ENCODE peak calls at places on chromosome 17, in ten cellular contexts. One of them, this sample, is unnamed.

GRCh38 chr17:18167421-18167820 is 16.2 kb upstream of the ALKBH5 start:
- DNase-seq in right lobe of liver: no peak
- DNase-seq in IMR-90: no peak
- DNase-seq in endothelial cell: no peak
- DNase-seq in WTC11: no peak
- DNase-seq in activated CD8-positive, alpha-beta T cell treated with anti-CD3 and anti-CD28 coated beads for 36 hours: no peak
- DNase-seq in upper lobe of right lung: no peak
- DNase-seq in stomach: no peak
- DNase-seq in cardiac fibroblast: no peak
- DNase-seq in AG04450: no peak
- DNase-seq in this sample: no peak

GRCh38 chr17:47789611-47790520 is 31.7 kb downstream of the OSBPL7 start:
- DNase-seq in upper lobe of right lung: peak; percentile 71
- DNase-seq in endothelial cell: peak; percentile 65
- DNase-seq in activated CD8-positive, alpha-beta T cell treated with anti-CD3 and anti-CD28 coated beads for 36 hours: peak; percentile 70
- DNase-seq in right lobe of liver: no peak
- DNase-seq in WTC11: peak; percentile 73
- DNase-seq in AG04450: no peak
- DNase-seq in cardiac fibroblast: peak; percentile 54
- DNase-seq in IMR-90: peak; percentile 38
- DNase-seq in stomach: peak; percentile 62
- DNase-seq in this sample: no peak

GRCh38 chr17:49333806-49334205 is 28.2 kb downstream of the ZNF652 start:
- DNase-seq in upper lobe of right lung: no peak
- DNase-seq in cardiac fibroblast: no peak
- DNase-seq in IMR-90: peak; percentile 62
- DNase-seq in AG04450: no peak
- DNase-seq in activated CD8-positive, alpha-beta T cell treated with anti-CD3 and anti-CD28 coated beads for 36 hours: no peak
- DNase-seq in stomach: no peak
- DNase-seq in right lobe of liver: no peak
- DNase-seq in endothelial cell: no peak
- DNase-seq in WTC11: no peak
- DNase-seq in this sample: no peak

GRCh38 chr17:10612957-10613744 is 44.0 kb downstream of the MYH3 start:
- DNase-seq in cardiac fibroblast: peak; percentile 27
- DNase-seq in IMR-90: peak; percentile 45
- DNase-seq in WTC11: no peak
- DNase-seq in activated CD8-positive, alpha-beta T cell treated with anti-CD3 and anti-CD28 coated beads for 36 hours: no peak
- DNase-seq in AG04450: no peak
- DNase-seq in upper lobe of right lung: no peak
- DNase-seq in right lobe of liver: no peak
- DNase-seq in stomach: no peak
- DNase-seq in endothelial cell: no peak
- DNase-seq in this sample: no peak

GRCh38 chr17:27928546-27928945 is 35.4 kb upstream of the LYRM9 start:
- DNase-seq in cardiac fibroblast: no peak
- DNase-seq in IMR-90: no peak
- DNase-seq in stomach: no peak
- DNase-seq in upper lobe of right lung: no peak
- DNase-seq in WTC11: no peak
- DNase-seq in right lobe of liver: no peak
- DNase-seq in AG04450: no peak
- DNase-seq in activated CD8-positive, alpha-beta T cell treated with anti-CD3 and anti-CD28 coated beads for 36 hours: no peak
- DNase-seq in endothelial cell: no peak
- DNase-seq in this sample: no peak

GRCh38 chr17:31699281-31699680 is 159.8 kb downstream of the COPRS start:
- DNase-seq in endothelial cell: no peak
- DNase-seq in right lobe of liver: no peak
- DNase-seq in stomach: no peak
- DNase-seq in cardiac fibroblast: no peak
- DNase-seq in upper lobe of right lung: no peak
- DNase-seq in IMR-90: peak; percentile 37
- DNase-seq in WTC11: no peak
- DNase-seq in AG04450: no peak
- DNase-seq in activated CD8-positive, alpha-beta T cell treated with anti-CD3 and anti-CD28 coated beads for 36 hours: no peak
- DNase-seq in this sample: no peak

GRCh38 chr17:42460371-42460770 is 1.7 kb downstream of the ATP6V0A1 start:
- DNase-seq in WTC11: no peak
- DNase-seq in IMR-90: no peak
- DNase-seq in activated CD8-positive, alpha-beta T cell treated with anti-CD3 and anti-CD28 coated beads for 36 hours: no peak
- DNase-seq in AG04450: no peak
- DNase-seq in stomach: no peak
- DNase-seq in endothelial cell: no peak
- DNase-seq in upper lobe of right lung: no peak
- DNase-seq in cardiac fibroblast: no peak
- DNase-seq in right lobe of liver: no peak
- DNase-seq in this sample: no peak

GRCh38 chr17:63425478-63425877 is 20.6 kb downstream of the CYB561 start:
- DNase-seq in WTC11: peak; percentile 83
- DNase-seq in AG04450: peak; percentile 68
- DNase-seq in activated CD8-positive, alpha-beta T cell treated with anti-CD3 and anti-CD28 coated beads for 36 hours: peak; percentile 79
- DNase-seq in stomach: peak; percentile 78
- DNase-seq in cardiac fibroblast: peak; percentile 90
- DNase-seq in IMR-90: peak; percentile 84
- DNase-seq in endothelial cell: peak; percentile 81
- DNase-seq in right lobe of liver: no peak
- DNase-seq in upper lobe of right lung: peak; percentile 70
- DNase-seq in this sample: no peak

DNA sequence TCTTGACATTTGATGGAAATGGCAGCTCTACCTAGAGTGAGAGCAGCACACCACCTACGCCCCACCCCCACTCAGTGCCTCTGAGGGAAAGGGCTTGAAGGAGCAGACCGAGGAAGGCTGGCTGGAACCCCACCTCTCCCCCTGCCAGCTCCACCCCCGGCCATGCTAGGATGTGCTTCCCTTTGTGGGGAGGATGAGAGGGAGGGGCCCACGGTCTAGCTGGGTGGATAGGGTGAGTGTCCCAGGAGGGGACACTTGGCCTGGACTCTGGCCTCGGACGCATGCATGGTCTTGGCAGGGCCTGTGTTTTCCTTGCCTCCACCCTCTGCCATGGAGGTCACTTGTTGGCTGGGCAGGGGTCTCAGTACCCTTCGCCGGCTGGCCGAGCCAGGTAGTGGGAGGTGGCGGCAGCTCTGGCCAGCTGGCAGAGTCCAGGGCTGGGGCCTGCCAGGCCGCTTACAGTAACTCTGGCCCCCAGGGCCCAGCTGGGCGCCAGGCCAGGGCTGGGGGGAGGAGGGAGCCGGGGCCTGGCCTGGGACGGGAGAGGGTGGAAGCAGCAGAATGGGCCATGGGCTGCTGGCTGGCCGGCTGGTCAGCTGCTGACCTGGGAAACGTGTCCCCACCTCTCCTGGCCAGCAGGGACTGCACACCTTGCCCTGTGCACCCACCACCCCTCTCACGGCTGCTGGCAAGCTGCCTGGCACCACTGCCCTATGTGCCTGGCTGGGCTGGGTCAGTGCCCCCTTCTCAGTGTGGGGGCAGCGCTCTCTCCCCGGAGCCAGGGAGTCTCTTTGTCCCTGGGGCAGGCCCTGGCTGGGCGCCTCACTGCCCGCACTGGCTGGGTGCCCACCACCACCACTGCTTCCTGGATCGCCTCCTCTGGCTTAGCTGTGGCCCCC is 23.0 kb downstream of the RARA start:
- DNase-seq in cardiac fibroblast: peak; percentile 77
- DNase-seq in WTC11: no peak
- DNase-seq in activated CD8-positive, alpha-beta T cell treated with anti-CD3 and anti-CD28 coated beads for 36 hours: peak; percentile 59
- DNase-seq in IMR-90: no peak
- DNase-seq in endothelial cell: no peak
- DNase-seq in AG04450: no peak
- DNase-seq in stomach: peak; percentile 92
- DNase-seq in right lobe of liver: peak; percentile 97
- DNase-seq in upper lobe of right lung: peak; percentile 92
- DNase-seq in this sample: no peak
- TF ChIP-seq CTCF in cardiac fibroblast: no peak
- TF ChIP-seq CTCF in WTC11: no peak
- TF ChIP-seq CTCF in activated CD8-positive, alpha-beta T cell treated with anti-CD3 and anti-CD28 coated beads for 36 hours: no peak
- TF ChIP-seq CTCF in IMR-90: no peak
- TF ChIP-seq CTCF in endothelial cell: no peak
- TF ChIP-seq CTCF in AG04450: no peak
- TF ChIP-seq CTCF in stomach: no peak
- TF ChIP-seq CTCF in right lobe of liver: peak; percentile 2
- TF ChIP-seq CTCF in upper lobe of right lung: no peak
- TF ChIP-seq CTCF in this sample: no peak

DNA sequence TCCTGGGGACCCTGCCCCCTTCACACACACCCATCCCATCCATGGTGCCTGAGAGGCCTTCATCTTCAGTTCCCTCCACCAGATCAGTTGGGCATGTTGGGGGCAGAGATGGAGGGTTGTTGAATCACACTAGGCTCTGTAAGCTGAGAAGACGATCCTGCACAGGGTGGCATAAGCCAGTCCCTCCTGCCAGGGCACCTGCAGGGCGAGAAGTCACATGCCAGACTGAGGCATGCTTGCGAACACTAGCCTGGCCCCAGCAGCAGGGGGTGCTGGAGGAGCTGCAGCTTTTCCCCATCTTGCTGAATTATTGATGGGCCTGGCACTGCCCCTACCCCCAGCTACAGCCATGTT is 6.1 kb upstream of the TBX2 start:
- DNase-seq in activated CD8-positive, alpha-beta T cell treated with anti-CD3 and anti-CD28 coated beads for 36 hours: no peak
- DNase-seq in IMR-90: peak; percentile 18
- DNase-seq in upper lobe of right lung: no peak
- DNase-seq in AG04450: no peak
- DNase-seq in WTC11: peak; percentile 48
- DNase-seq in stomach: no peak
- DNase-seq in cardiac fibroblast: peak; percentile 16
- DNase-seq in right lobe of liver: no peak
- DNase-seq in endothelial cell: no peak
- DNase-seq in this sample: no peak
- TF ChIP-seq CTCF in activated CD8-positive, alpha-beta T cell treated with anti-CD3 and anti-CD28 coated beads for 36 hours: peak; percentile 50
- TF ChIP-seq CTCF in IMR-90: peak; percentile 43
- TF ChIP-seq CTCF in upper lobe of right lung: peak; percentile 18
- TF ChIP-seq CTCF in AG04450: peak; percentile 38
- TF ChIP-seq CTCF in WTC11: no peak
- TF ChIP-seq CTCF in stomach: no peak
- TF ChIP-seq CTCF in cardiac fibroblast: peak; percentile 39
- TF ChIP-seq CTCF in right lobe of liver: no peak
- TF ChIP-seq CTCF in endothelial cell: no peak
- TF ChIP-seq CTCF in this sample: peak; percentile 52

GRCh38 chr17:44749076-44750020 is 9.4 kb upstream of the ADAM11 start:
- DNase-seq in upper lobe of right lung: no peak
- DNase-seq in stomach: no peak
- DNase-seq in activated CD8-positive, alpha-beta T cell treated with anti-CD3 and anti-CD28 coated beads for 36 hours: no peak
- DNase-seq in IMR-90: no peak
- DNase-seq in WTC11: no peak
- DNase-seq in AG04450: no peak
- DNase-seq in cardiac fibroblast: no peak
- DNase-seq in endothelial cell: no peak
- DNase-seq in right lobe of liver: no peak
- DNase-seq in this sample: no peak

GRCh38 chr17:44747566-44747965 is 11.2 kb upstream of the ADAM11 start:
- DNase-seq in stomach: no peak
- DNase-seq in activated CD8-positive, alpha-beta T cell treated with anti-CD3 and anti-CD28 coated beads for 36 hours: no peak
- DNase-seq in IMR-90: no peak
- DNase-seq in upper lobe of right lung: no peak
- DNase-seq in cardiac fibroblast: no peak
- DNase-seq in endothelial cell: no peak
- DNase-seq in WTC11: no peak
- DNase-seq in AG04450: no peak
- DNase-seq in right lobe of liver: no peak
- DNase-seq in this sample: no peak

GRCh38 chr17:44741316-44741715 is 17.5 kb upstream of the ADAM11 start:
- DNase-seq in right lobe of liver: no peak
- DNase-seq in endothelial cell: no peak
- DNase-seq in activated CD8-positive, alpha-beta T cell treated with anti-CD3 and anti-CD28 coated beads for 36 hours: no peak
- DNase-seq in upper lobe of right lung: no peak
- DNase-seq in AG04450: no peak
- DNase-seq in WTC11: no peak
- DNase-seq in cardiac fibroblast: no peak
- DNase-seq in IMR-90: no peak
- DNase-seq in stomach: no peak
- DNase-seq in this sample: no peak

GRCh38 chr17:44745301-44745700 is 13.5 kb upstream of the ADAM11 start:
- DNase-seq in stomach: no peak
- DNase-seq in WTC11: no peak
- DNase-seq in right lobe of liver: no peak
- DNase-seq in activated CD8-positive, alpha-beta T cell treated with anti-CD3 and anti-CD28 coated beads for 36 hours: no peak
- DNase-seq in upper lobe of right lung: no peak
- DNase-seq in IMR-90: no peak
- DNase-seq in endothelial cell: no peak
- DNase-seq in cardiac fibroblast: no peak
- DNase-seq in AG04450: no peak
- DNase-seq in this sample: no peak
- TF ChIP-seq CTCF in stomach: no peak
- TF ChIP-seq CTCF in WTC11: no peak
- TF ChIP-seq CTCF in right lobe of liver: no peak
- TF ChIP-seq CTCF in activated CD8-positive, alpha-beta T cell treated with anti-CD3 and anti-CD28 coated beads for 36 hours: no peak
- TF ChIP-seq CTCF in upper lobe of right lung: no peak
- TF ChIP-seq CTCF in IMR-90: no peak
- TF ChIP-seq CTCF in endothelial cell: no peak
- TF ChIP-seq CTCF in cardiac fibroblast: no peak
- TF ChIP-seq CTCF in AG04450: no peak
- TF ChIP-seq CTCF in this sample: no peak

GRCh38 chr17:35746956-35747355 is 6.1 kb downstream of the GAS2L2 start:
- DNase-seq in AG04450: no peak
- DNase-seq in IMR-90: no peak
- DNase-seq in WTC11: no peak
- DNase-seq in right lobe of liver: peak; percentile 17
- DNase-seq in activated CD8-positive, alpha-beta T cell treated with anti-CD3 and anti-CD28 coated beads for 36 hours: no peak
- DNase-seq in endothelial cell: no peak
- DNase-seq in upper lobe of right lung: no peak
- DNase-seq in cardiac fibroblast: no peak
- DNase-seq in stomach: no peak
- DNase-seq in this sample: no peak

GRCh38 chr17:35748979-35749378 is 4.1 kb downstream of the GAS2L2 start:
- DNase-seq in WTC11: no peak
- DNase-seq in endothelial cell: no peak
- DNase-seq in right lobe of liver: no peak
- DNase-seq in upper lobe of right lung: no peak
- DNase-seq in cardiac fibroblast: no peak
- DNase-seq in activated CD8-positive, alpha-beta T cell treated with anti-CD3 and anti-CD28 coated beads for 36 hours: no peak
- DNase-seq in IMR-90: no peak
- DNase-seq in AG04450: no peak
- DNase-seq in stomach: no peak
- DNase-seq in this sample: no peak

GRCh38 chr17:35749560-35750412 is 3.3 kb downstream of the GAS2L2 start:
- DNase-seq in WTC11: peak; percentile 44
- DNase-seq in right lobe of liver: no peak
- DNase-seq in endothelial cell: no peak
- DNase-seq in cardiac fibroblast: peak; percentile 43
- DNase-seq in upper lobe of right lung: no peak
- DNase-seq in IMR-90: peak; percentile 20
- DNase-seq in activated CD8-positive, alpha-beta T cell treated with anti-CD3 and anti-CD28 coated beads for 36 hours: peak; percentile 65
- DNase-seq in AG04450: no peak
- DNase-seq in stomach: peak; percentile 38
- DNase-seq in this sample: no peak

GRCh38 chr17:35747540-35748017 is 5.5 kb downstream of the GAS2L2 start:
- DNase-seq in right lobe of liver: no peak
- DNase-seq in cardiac fibroblast: peak; percentile 86
- DNase-seq in AG04450: peak; percentile 55
- DNase-seq in activated CD8-positive, alpha-beta T cell treated with anti-CD3 and anti-CD28 coated beads for 36 hours: peak; percentile 93
- DNase-seq in upper lobe of right lung: peak; percentile 80
- DNase-seq in IMR-90: peak; percentile 75
- DNase-seq in endothelial cell: peak; percentile 82
- DNase-seq in WTC11: peak; percentile 87
- DNase-seq in stomach: peak; percentile 85
- DNase-seq in this sample: no peak

DNA sequence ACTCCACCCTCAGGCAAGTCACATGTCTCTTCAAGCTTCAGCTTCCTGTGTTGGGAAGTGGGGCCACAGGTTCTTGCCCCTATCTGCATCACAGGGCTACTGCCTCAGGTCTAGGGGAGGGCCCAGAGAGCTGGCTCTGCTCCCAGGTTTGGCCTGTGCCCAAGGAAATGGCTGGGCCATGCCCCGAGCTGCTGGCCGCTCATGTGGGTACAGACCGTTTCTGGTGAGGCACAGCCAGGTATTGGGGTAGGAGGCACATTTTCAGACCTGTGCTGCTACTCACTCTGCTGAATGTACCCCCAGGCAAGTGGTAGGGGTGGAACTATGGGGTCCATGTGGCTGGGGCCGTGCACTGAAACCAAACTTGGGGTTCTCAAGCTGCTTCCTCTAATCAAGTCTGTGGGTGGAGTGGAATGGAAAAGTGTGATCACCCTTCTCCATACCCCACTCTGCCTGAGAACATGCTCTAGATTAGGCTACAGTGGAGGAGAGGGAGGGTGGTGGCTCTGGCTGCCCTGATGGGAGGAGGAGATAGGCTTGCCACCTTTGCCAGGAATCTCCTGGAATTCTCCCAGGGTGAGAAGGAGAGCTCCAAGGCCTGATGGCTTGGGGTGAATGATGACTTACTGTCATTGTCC is 4.6 kb downstream of the GAS2L2 start:
- DNase-seq in endothelial cell: no peak
- DNase-seq in AG04450: no peak
- DNase-seq in IMR-90: no peak
- DNase-seq in right lobe of liver: peak; percentile 89
- DNase-seq in upper lobe of right lung: peak; percentile 75
- DNase-seq in WTC11: no peak
- DNase-seq in stomach: peak; percentile 88
- DNase-seq in activated CD8-positive, alpha-beta T cell treated with anti-CD3 and anti-CD28 coated beads for 36 hours: peak; percentile 59
- DNase-seq in cardiac fibroblast: no peak
- DNase-seq in this sample: no peak
- TF ChIP-seq CTCF in endothelial cell: no peak
- TF ChIP-seq CTCF in AG04450: no peak
- TF ChIP-seq CTCF in IMR-90: no peak
- TF ChIP-seq CTCF in right lobe of liver: no peak
- TF ChIP-seq CTCF in upper lobe of right lung: no peak
- TF ChIP-seq CTCF in WTC11: no peak
- TF ChIP-seq CTCF in stomach: no peak
- TF ChIP-seq CTCF in activated CD8-positive, alpha-beta T cell treated with anti-CD3 and anti-CD28 coated beads for 36 hours: no peak
- TF ChIP-seq CTCF in cardiac fibroblast: no peak
- TF ChIP-seq CTCF in this sample: no peak

This sample was measured in epithelial cell of proximal tubule.